ENCODE peak calls at places on chromosome 14, in seven cellular contexts. One of them, this sample, is unnamed.

GRCh38 chr14:69631509-69631908 is 20.1 kb downstream of the SUSD6 start:
- DNase-seq in Daoy: no peak
- DNase-seq in stimulated activated CD8-positive, alpha-beta memory T cell treated with anti-CD3 and anti-CD28 coated beads, Interleukin-12 subunit alpha, Interleukin-12 subunit beta, amount 100 ng/mL, for 1 hour: no peak
- DNase-seq in NCI-H460: no peak
- DNase-seq in globus pallidus: no peak
- DNase-seq in SW 1271: no peak
- DNase-seq in mucosa of gallbladder: no peak
- DNase-seq in this sample: no peak

GRCh38 chr14:69620981-69621380 is 9.6 kb downstream of the SUSD6 start:
- DNase-seq in Daoy: no peak
- DNase-seq in stimulated activated CD8-positive, alpha-beta memory T cell treated with anti-CD3 and anti-CD28 coated beads, Interleukin-12 subunit alpha, Interleukin-12 subunit beta, amount 100 ng/mL, for 1 hour: no peak
- DNase-seq in NCI-H460: no peak
- DNase-seq in globus pallidus: no peak
- DNase-seq in SW 1271: no peak
- DNase-seq in mucosa of gallbladder: no peak
- DNase-seq in this sample: no peak

GRCh38 chr14:57066463-57066862 is 202.2 kb downstream of the EXOC5 start:
- DNase-seq in Daoy: no peak
- DNase-seq in stimulated activated CD8-positive, alpha-beta memory T cell treated with anti-CD3 and anti-CD28 coated beads, Interleukin-12 subunit alpha, Interleukin-12 subunit beta, amount 100 ng/mL, for 1 hour: no peak
- DNase-seq in NCI-H460: no peak
- DNase-seq in globus pallidus: no peak
- DNase-seq in SW 1271: no peak
- DNase-seq in mucosa of gallbladder: no peak
- DNase-seq in this sample: no peak

GRCh38 chr14:89373185-89373584 is 43.8 kb downstream of the FOXN3 start:
- DNase-seq in Daoy: no peak
- DNase-seq in stimulated activated CD8-positive, alpha-beta memory T cell treated with anti-CD3 and anti-CD28 coated beads, Interleukin-12 subunit alpha, Interleukin-12 subunit beta, amount 100 ng/mL, for 1 hour: no peak
- DNase-seq in NCI-H460: no peak
- DNase-seq in globus pallidus: no peak
- DNase-seq in SW 1271: no peak
- DNase-seq in mucosa of gallbladder: no peak
- DNase-seq in this sample: no peak

GRCh38 chr14:33332497-33332896 is 393.8 kb downstream of the NPAS3 start:
- DNase-seq in Daoy: no peak
- DNase-seq in stimulated activated CD8-positive, alpha-beta memory T cell treated with anti-CD3 and anti-CD28 coated beads, Interleukin-12 subunit alpha, Interleukin-12 subunit beta, amount 100 ng/mL, for 1 hour: no peak
- DNase-seq in NCI-H460: no peak
- DNase-seq in globus pallidus: peak
- DNase-seq in SW 1271: no peak
- DNase-seq in mucosa of gallbladder: no peak
- DNase-seq in this sample: no peak

GRCh38 chr14:77509366-77509765 is 10.8 kb upstream of the ISM2 start:
- DNase-seq in Daoy: no peak
- DNase-seq in stimulated activated CD8-positive, alpha-beta memory T cell treated with anti-CD3 and anti-CD28 coated beads, Interleukin-12 subunit alpha, Interleukin-12 subunit beta, amount 100 ng/mL, for 1 hour: no peak
- DNase-seq in NCI-H460: no peak
- DNase-seq in globus pallidus: no peak
- DNase-seq in SW 1271: no peak
- DNase-seq in mucosa of gallbladder: no peak
- DNase-seq in this sample: no peak

GRCh38 chr14:51419685-51420084 is 179.6 kb downstream of the TMX1 start:
- DNase-seq in Daoy: no peak
- DNase-seq in stimulated activated CD8-positive, alpha-beta memory T cell treated with anti-CD3 and anti-CD28 coated beads, Interleukin-12 subunit alpha, Interleukin-12 subunit beta, amount 100 ng/mL, for 1 hour: peak
- DNase-seq in NCI-H460: no peak
- DNase-seq in globus pallidus: no peak
- DNase-seq in SW 1271: peak
- DNase-seq in mucosa of gallbladder: no peak
- DNase-seq in this sample: no peak

GRCh38 chr14:37580146-37580545 is 14.9 kb downstream of the FOXA1 start:
- DNase-seq in Daoy: peak
- DNase-seq in stimulated activated CD8-positive, alpha-beta memory T cell treated with anti-CD3 and anti-CD28 coated beads, Interleukin-12 subunit alpha, Interleukin-12 subunit beta, amount 100 ng/mL, for 1 hour: no peak
- DNase-seq in NCI-H460: no peak
- DNase-seq in globus pallidus: no peak
- DNase-seq in SW 1271: no peak
- DNase-seq in mucosa of gallbladder: no peak
- DNase-seq in this sample: no peak

GRCh38 chr14:55188686-55189295 is 2.6 kb downstream of the DLGAP5 start:
- DNase-seq in Daoy: no peak
- DNase-seq in stimulated activated CD8-positive, alpha-beta memory T cell treated with anti-CD3 and anti-CD28 coated beads, Interleukin-12 subunit alpha, Interleukin-12 subunit beta, amount 100 ng/mL, for 1 hour: no peak
- DNase-seq in NCI-H460: no peak
- DNase-seq in globus pallidus: no peak
- DNase-seq in SW 1271: no peak
- DNase-seq in mucosa of gallbladder: no peak
- DNase-seq in this sample: no peak

GRCh38 chr14:100391777-100392176 is 68.6 kb downstream of the SLC25A47 start:
- DNase-seq in Daoy: no peak
- DNase-seq in stimulated activated CD8-positive, alpha-beta memory T cell treated with anti-CD3 and anti-CD28 coated beads, Interleukin-12 subunit alpha, Interleukin-12 subunit beta, amount 100 ng/mL, for 1 hour: no peak
- DNase-seq in NCI-H460: no peak
- DNase-seq in globus pallidus: no peak
- DNase-seq in SW 1271: no peak
- DNase-seq in mucosa of gallbladder: no peak
- DNase-seq in this sample: no peak

GRCh38 chr14:99560946-99561683 is 42.9 kb downstream of the CCDC85C start:
- DNase-seq in Daoy: no peak
- DNase-seq in stimulated activated CD8-positive, alpha-beta memory T cell treated with anti-CD3 and anti-CD28 coated beads, Interleukin-12 subunit alpha, Interleukin-12 subunit beta, amount 100 ng/mL, for 1 hour: no peak
- DNase-seq in NCI-H460: no peak
- DNase-seq in globus pallidus: no peak
- DNase-seq in SW 1271: no peak
- DNase-seq in mucosa of gallbladder: peak
- DNase-seq in this sample: no peak

GRCh38 chr14:55610717-55611370 is 30.8 kb downstream of the KTN1 start:
- DNase-seq in Daoy: no peak
- DNase-seq in stimulated activated CD8-positive, alpha-beta memory T cell treated with anti-CD3 and anti-CD28 coated beads, Interleukin-12 subunit alpha, Interleukin-12 subunit beta, amount 100 ng/mL, for 1 hour: no peak
- DNase-seq in NCI-H460: no peak
- DNase-seq in globus pallidus: no peak
- DNase-seq in SW 1271: no peak
- DNase-seq in mucosa of gallbladder: no peak
- DNase-seq in this sample: no peak

GRCh38 chr14:24376448-24377070 is 8.6 kb downstream of the NFATC4 start:
- DNase-seq in Daoy: no peak
- DNase-seq in stimulated activated CD8-positive, alpha-beta memory T cell treated with anti-CD3 and anti-CD28 coated beads, Interleukin-12 subunit alpha, Interleukin-12 subunit beta, amount 100 ng/mL, for 1 hour: no peak
- DNase-seq in NCI-H460: no peak
- DNase-seq in globus pallidus: no peak
- DNase-seq in SW 1271: no peak
- DNase-seq in mucosa of gallbladder: no peak
- DNase-seq in this sample: no peak

GRCh38 chr14:50085570-50086315 is 30.6 kb downstream of the VCPKMT start:
- DNase-seq in Daoy: peak
- DNase-seq in stimulated activated CD8-positive, alpha-beta memory T cell treated with anti-CD3 and anti-CD28 coated beads, Interleukin-12 subunit alpha, Interleukin-12 subunit beta, amount 100 ng/mL, for 1 hour: no peak
- DNase-seq in NCI-H460: no peak
- DNase-seq in globus pallidus: no peak
- DNase-seq in SW 1271: no peak
- DNase-seq in mucosa of gallbladder: no peak
- DNase-seq in this sample: no peak

GRCh38 chr14:99881011-99881410 is 87.8 kb downstream of the EML1 start:
- DNase-seq in Daoy: no peak
- DNase-seq in stimulated activated CD8-positive, alpha-beta memory T cell treated with anti-CD3 and anti-CD28 coated beads, Interleukin-12 subunit alpha, Interleukin-12 subunit beta, amount 100 ng/mL, for 1 hour: no peak
- DNase-seq in NCI-H460: no peak
- DNase-seq in globus pallidus: peak
- DNase-seq in SW 1271: no peak
- DNase-seq in mucosa of gallbladder: no peak
- DNase-seq in this sample: no peak

GRCh38 chr14:72545411-72546311 is 348.2 kb downstream of the DPF3 start:
- DNase-seq in Daoy: peak
- DNase-seq in stimulated activated CD8-positive, alpha-beta memory T cell treated with anti-CD3 and anti-CD28 coated beads, Interleukin-12 subunit alpha, Interleukin-12 subunit beta, amount 100 ng/mL, for 1 hour: no peak
- DNase-seq in NCI-H460: no peak
- DNase-seq in globus pallidus: no peak
- DNase-seq in SW 1271: no peak
- DNase-seq in mucosa of gallbladder: no peak
- DNase-seq in this sample: no peak

GRCh38 chr14:68574906-68575305 is 218.0 kb downstream of the ZFP36L1 start:
- DNase-seq in Daoy: peak
- DNase-seq in stimulated activated CD8-positive, alpha-beta memory T cell treated with anti-CD3 and anti-CD28 coated beads, Interleukin-12 subunit alpha, Interleukin-12 subunit beta, amount 100 ng/mL, for 1 hour: no peak
- DNase-seq in NCI-H460: no peak
- DNase-seq in globus pallidus: no peak
- DNase-seq in SW 1271: no peak
- DNase-seq in mucosa of gallbladder: no peak
- DNase-seq in this sample: no peak

GRCh38 chr14:61569783-61570182 is 125.5 kb upstream of the HIF1A start:
- DNase-seq in Daoy: peak
- DNase-seq in stimulated activated CD8-positive, alpha-beta memory T cell treated with anti-CD3 and anti-CD28 coated beads, Interleukin-12 subunit alpha, Interleukin-12 subunit beta, amount 100 ng/mL, for 1 hour: no peak
- DNase-seq in NCI-H460: no peak
- DNase-seq in globus pallidus: no peak
- DNase-seq in SW 1271: no peak
- DNase-seq in mucosa of gallbladder: no peak
- DNase-seq in this sample: no peak

GRCh38 chr14:42911642-42912041 is 1305.0 kb downstream of the LRFN5 start:
- DNase-seq in Daoy: no peak
- DNase-seq in stimulated activated CD8-positive, alpha-beta memory T cell treated with anti-CD3 and anti-CD28 coated beads, Interleukin-12 subunit alpha, Interleukin-12 subunit beta, amount 100 ng/mL, for 1 hour: no peak
- DNase-seq in NCI-H460: no peak
- DNase-seq in globus pallidus: no peak
- DNase-seq in SW 1271: peak
- DNase-seq in mucosa of gallbladder: no peak
- DNase-seq in this sample: peak

GRCh38 chr14:86296173-86296572 is 766.2 kb downstream of the FLRT2 start:
- DNase-seq in Daoy: peak
- DNase-seq in stimulated activated CD8-positive, alpha-beta memory T cell treated with anti-CD3 and anti-CD28 coated beads, Interleukin-12 subunit alpha, Interleukin-12 subunit beta, amount 100 ng/mL, for 1 hour: no peak
- DNase-seq in NCI-H460: no peak
- DNase-seq in globus pallidus: no peak
- DNase-seq in SW 1271: no peak
- DNase-seq in mucosa of gallbladder: no peak
- DNase-seq in this sample: no peak

GRCh38 chr14:20391505-20391904 is 21.8 kb downstream of the TEP1 start:
- DNase-seq in Daoy: no peak
- DNase-seq in stimulated activated CD8-positive, alpha-beta memory T cell treated with anti-CD3 and anti-CD28 coated beads, Interleukin-12 subunit alpha, Interleukin-12 subunit beta, amount 100 ng/mL, for 1 hour: no peak
- DNase-seq in NCI-H460: no peak
- DNase-seq in globus pallidus: no peak
- DNase-seq in SW 1271: no peak
- DNase-seq in mucosa of gallbladder: no peak
- DNase-seq in this sample: no peak

GRCh38 chr14:76762617-76763361 is 1.5 kb downstream of the VASH1 start:
- DNase-seq in Daoy: no peak
- DNase-seq in stimulated activated CD8-positive, alpha-beta memory T cell treated with anti-CD3 and anti-CD28 coated beads, Interleukin-12 subunit alpha, Interleukin-12 subunit beta, amount 100 ng/mL, for 1 hour: no peak
- DNase-seq in NCI-H460: no peak
- DNase-seq in globus pallidus: no peak
- DNase-seq in SW 1271: no peak
- DNase-seq in mucosa of gallbladder: no peak
- DNase-seq in this sample: no peak

GRCh38 chr14:101535232-101535631 is 26.1 kb upstream of the DIO3 start:
- DNase-seq in Daoy: no peak
- DNase-seq in stimulated activated CD8-positive, alpha-beta memory T cell treated with anti-CD3 and anti-CD28 coated beads, Interleukin-12 subunit alpha, Interleukin-12 subunit beta, amount 100 ng/mL, for 1 hour: no peak
- DNase-seq in NCI-H460: no peak
- DNase-seq in globus pallidus: no peak
- DNase-seq in SW 1271: no peak
- DNase-seq in mucosa of gallbladder: no peak
- DNase-seq in this sample: no peak

GRCh38 chr14:102226356-102227125 is 78.4 kb downstream of the MOK start:
- DNase-seq in Daoy: no peak
- DNase-seq in stimulated activated CD8-positive, alpha-beta memory T cell treated with anti-CD3 and anti-CD28 coated beads, Interleukin-12 subunit alpha, Interleukin-12 subunit beta, amount 100 ng/mL, for 1 hour: no peak
- DNase-seq in NCI-H460: no peak
- DNase-seq in globus pallidus: no peak
- DNase-seq in SW 1271: no peak
- DNase-seq in mucosa of gallbladder: no peak
- DNase-seq in this sample: no peak

GRCh38 chr14:67815573-67816235 is 686 bp downstream of the ZFYVE26 start:
- DNase-seq in Daoy: peak
- DNase-seq in stimulated activated CD8-positive, alpha-beta memory T cell treated with anti-CD3 and anti-CD28 coated beads, Interleukin-12 subunit alpha, Interleukin-12 subunit beta, amount 100 ng/mL, for 1 hour: no peak
- DNase-seq in NCI-H460: no peak
- DNase-seq in globus pallidus: peak
- DNase-seq in SW 1271: peak
- DNase-seq in mucosa of gallbladder: no peak
- DNase-seq in this sample: no peak

GRCh38 chr14:103512701-103513611 is 9.7 kb downstream of the CKB start:
- DNase-seq in Daoy: no peak
- DNase-seq in stimulated activated CD8-positive, alpha-beta memory T cell treated with anti-CD3 and anti-CD28 coated beads, Interleukin-12 subunit alpha, Interleukin-12 subunit beta, amount 100 ng/mL, for 1 hour: no peak
- DNase-seq in NCI-H460: no peak
- DNase-seq in globus pallidus: peak
- DNase-seq in SW 1271: no peak
- DNase-seq in mucosa of gallbladder: peak
- DNase-seq in this sample: no peak

GRCh38 chr14:100015251-100015655 is 50.0 kb upstream of the EVL start:
- DNase-seq in Daoy: no peak
- DNase-seq in stimulated activated CD8-positive, alpha-beta memory T cell treated with anti-CD3 and anti-CD28 coated beads, Interleukin-12 subunit alpha, Interleukin-12 subunit beta, amount 100 ng/mL, for 1 hour: no peak
- DNase-seq in NCI-H460: no peak
- DNase-seq in globus pallidus: no peak
- DNase-seq in SW 1271: no peak
- DNase-seq in mucosa of gallbladder: no peak
- DNase-seq in this sample: no peak

GRCh38 chr14:36553650-36554260 is 28.7 kb downstream of the NKX2-8 start:
- DNase-seq in Daoy: peak
- DNase-seq in stimulated activated CD8-positive, alpha-beta memory T cell treated with anti-CD3 and anti-CD28 coated beads, Interleukin-12 subunit alpha, Interleukin-12 subunit beta, amount 100 ng/mL, for 1 hour: no peak
- DNase-seq in NCI-H460: peak
- DNase-seq in globus pallidus: peak
- DNase-seq in SW 1271: peak
- DNase-seq in mucosa of gallbladder: no peak
- DNase-seq in this sample: peak

GRCh38 chr14:76348898-76349297 is 27.0 kb upstream of the ESRRB start:
- DNase-seq in Daoy: peak
- DNase-seq in stimulated activated CD8-positive, alpha-beta memory T cell treated with anti-CD3 and anti-CD28 coated beads, Interleukin-12 subunit alpha, Interleukin-12 subunit beta, amount 100 ng/mL, for 1 hour: no peak
- DNase-seq in NCI-H460: no peak
- DNase-seq in globus pallidus: no peak
- DNase-seq in SW 1271: no peak
- DNase-seq in mucosa of gallbladder: no peak
- DNase-seq in this sample: no peak

GRCh38 chr14:54253195-54253947 is 143.4 kb upstream of the CDKN3 start:
- DNase-seq in Daoy: peak
- DNase-seq in stimulated activated CD8-positive, alpha-beta memory T cell treated with anti-CD3 and anti-CD28 coated beads, Interleukin-12 subunit alpha, Interleukin-12 subunit beta, amount 100 ng/mL, for 1 hour: no peak
- DNase-seq in NCI-H460: peak
- DNase-seq in globus pallidus: peak
- DNase-seq in SW 1271: peak
- DNase-seq in mucosa of gallbladder: no peak
- DNase-seq in this sample: no peak

GRCh38 chr14:106848330-106849121 is 1322.1 kb downstream of the TMEM121 start:
- DNase-seq in Daoy: peak
- DNase-seq in stimulated activated CD8-positive, alpha-beta memory T cell treated with anti-CD3 and anti-CD28 coated beads, Interleukin-12 subunit alpha, Interleukin-12 subunit beta, amount 100 ng/mL, for 1 hour: no peak
- DNase-seq in NCI-H460: peak
- DNase-seq in globus pallidus: no peak
- DNase-seq in SW 1271: peak
- DNase-seq in mucosa of gallbladder: peak
- DNase-seq in this sample: no peak

GRCh38 chr14:64700894-64701293 is 3.3 kb upstream of the PLEKHG3 start:
- DNase-seq in Daoy: no peak
- DNase-seq in stimulated activated CD8-positive, alpha-beta memory T cell treated with anti-CD3 and anti-CD28 coated beads, Interleukin-12 subunit alpha, Interleukin-12 subunit beta, amount 100 ng/mL, for 1 hour: no peak
- DNase-seq in NCI-H460: no peak
- DNase-seq in globus pallidus: no peak
- DNase-seq in SW 1271: no peak
- DNase-seq in mucosa of gallbladder: no peak
- DNase-seq in this sample: no peak

GRCh38 chr14:53367631-53368030 is 214.5 kb upstream of the DDHD1 start:
- DNase-seq in Daoy: no peak
- DNase-seq in stimulated activated CD8-positive, alpha-beta memory T cell treated with anti-CD3 and anti-CD28 coated beads, Interleukin-12 subunit alpha, Interleukin-12 subunit beta, amount 100 ng/mL, for 1 hour: no peak
- DNase-seq in NCI-H460: no peak
- DNase-seq in globus pallidus: no peak
- DNase-seq in SW 1271: no peak
- DNase-seq in mucosa of gallbladder: no peak
- DNase-seq in this sample: no peak

GRCh38 chr14:80095623-80096022 is 115.7 kb downstream of the DIO2 start:
- DNase-seq in Daoy: no peak
- DNase-seq in stimulated activated CD8-positive, alpha-beta memory T cell treated with anti-CD3 and anti-CD28 coated beads, Interleukin-12 subunit alpha, Interleukin-12 subunit beta, amount 100 ng/mL, for 1 hour: no peak
- DNase-seq in NCI-H460: peak
- DNase-seq in globus pallidus: no peak
- DNase-seq in SW 1271: no peak
- DNase-seq in mucosa of gallbladder: no peak
- DNase-seq in this sample: no peak

GRCh38 chr14:99644723-99645544 is at the start of gene HHIPL1:
- DNase-seq in Daoy: peak
- DNase-seq in stimulated activated CD8-positive, alpha-beta memory T cell treated with anti-CD3 and anti-CD28 coated beads, Interleukin-12 subunit alpha, Interleukin-12 subunit beta, amount 100 ng/mL, for 1 hour: no peak
- DNase-seq in NCI-H460: no peak
- DNase-seq in globus pallidus: no peak
- DNase-seq in SW 1271: no peak
- DNase-seq in mucosa of gallbladder: no peak
- DNase-seq in this sample: no peak

GRCh38 chr14:100159107-100159864 is at the start of gene DEGS2:
- DNase-seq in Daoy: no peak
- DNase-seq in stimulated activated CD8-positive, alpha-beta memory T cell treated with anti-CD3 and anti-CD28 coated beads, Interleukin-12 subunit alpha, Interleukin-12 subunit beta, amount 100 ng/mL, for 1 hour: peak
- DNase-seq in NCI-H460: no peak
- DNase-seq in globus pallidus: no peak
- DNase-seq in SW 1271: no peak
- DNase-seq in mucosa of gallbladder: no peak
- DNase-seq in this sample: peak

GRCh38 chr14:66117600-66117999 is 368.6 kb upstream of the CCDC196 start:
- DNase-seq in Daoy: peak
- DNase-seq in stimulated activated CD8-positive, alpha-beta memory T cell treated with anti-CD3 and anti-CD28 coated beads, Interleukin-12 subunit alpha, Interleukin-12 subunit beta, amount 100 ng/mL, for 1 hour: no peak
- DNase-seq in NCI-H460: peak
- DNase-seq in globus pallidus: no peak
- DNase-seq in SW 1271: peak
- DNase-seq in mucosa of gallbladder: no peak
- DNase-seq in this sample: peak

GRCh38 chr14:71467419-71467818 is 464.8 kb upstream of the RGS6 start:
- DNase-seq in Daoy: peak
- DNase-seq in stimulated activated CD8-positive, alpha-beta memory T cell treated with anti-CD3 and anti-CD28 coated beads, Interleukin-12 subunit alpha, Interleukin-12 subunit beta, amount 100 ng/mL, for 1 hour: no peak
- DNase-seq in NCI-H460: no peak
- DNase-seq in globus pallidus: peak
- DNase-seq in SW 1271: no peak
- DNase-seq in mucosa of gallbladder: no peak
- DNase-seq in this sample: no peak